ENCODE peak calls at places on chromosome 12, in four cellular contexts. E is body of pancreas, C is ovary, S is stomach. N is an unnamed sample.

GRCh38 chr12:70052931-70053497 is 190.2 kb upstream of the CNOT2 start:
- DNase-seq in C (no peak), S (peak; percentile 42), E (no peak), N (peak; percentile 66)

GRCh38 chr12:123660328-123660727 is 10.6 kb upstream of the TCTN2 start:
- DNase-seq in C (no peak), S (no peak), E (no peak), N (no peak)

GRCh38 chr12:27696293-27696652 is at the start of gene REP15:
- DNase-seq in S (no peak), C (no peak), E (no peak), N (no peak)

GRCh38 chr12:18261273-18261672 is at the start of gene PIK3C2G:
- DNase-seq in C (no peak), E (no peak), S (peak; percentile 37), N (no peak)

GRCh38 chr12:2681426-2682205 is 113.2 kb upstream of the FKBP4 start:
- DNase-seq in S (no peak), C (no peak), E (no peak), N (no peak)

GRCh38 chr12:95473440-95473946 is 459 bp upstream of the METAP2 start:
- DNase-seq in C (peak; percentile 23), E (peak; percentile 60), S (peak; percentile 36), N (no peak)

GRCh38 chr12:5227722-5228274 is 184.1 kb downstream of the KCNA5 start:
- DNase-seq in E (no peak), C (no peak), S (no peak), N (no peak)

GRCh38 chr12:24979286-24979685 is 30.4 kb upstream of the BCAT1 start:
- DNase-seq in C (no peak), S (no peak), E (no peak), N (no peak)

GRCh38 chr12:22477166-22477893 is 67.0 kb downstream of the C2CD5 start:
- DNase-seq in E (no peak), C (no peak), S (no peak), N (no peak)

GRCh38 chr12:106288510-106289195 is 13.9 kb upstream of the TCP11L2 start:
- DNase-seq in C (no peak), E (no peak), S (no peak), N (peak; percentile 60)

GRCh38 chr12:68435816-68436215 is 103.7 kb upstream of the MDM1 start:
- DNase-seq in S (no peak), E (no peak), C (no peak), N (no peak)

GRCh38 chr12:45878630-45879255 is 111.6 kb downstream of the SCAF11 start:
- DNase-seq in C (no peak), S (no peak), E (no peak), N (no peak)

GRCh38 chr12:41368006-41368405 is 179.9 kb downstream of the PDZRN4 start:
- DNase-seq in C (no peak), S (no peak), E (no peak), N (no peak)

GRCh38 chr12:57193706-57194245 is 22.8 kb upstream of the NXPH4 start:
- DNase-seq in C (no peak), E (no peak), S (no peak), N (no peak)

GRCh38 chr12:103524238-103524875 is 28.6 kb upstream of the C12orf42 start:
- DNase-seq in S (no peak), C (no peak), E (no peak), N (no peak)

GRCh38 chr12:102954143-102954542 is 3.3 kb upstream of the ASCL1 start:
- DNase-seq in S (no peak), E (no peak), C (no peak), N (no peak)

GRCh38 chr12:53051058-53051880 is 1.4 kb downstream of the TNS2 start:
- DNase-seq in E (peak; percentile 69), C (peak; percentile 64), S (peak; percentile 59), N (peak; percentile 68)
- TF ChIP-seq POLR2A in E (peak; percentile 27), C (peak; percentile 29), S (no peak), N (no peak)

GRCh38 chr12:124716208-124717141 is 147.2 kb downstream of the SCARB1 start:
- DNase-seq in S (peak; percentile 55), E (no peak), C (no peak), N (no peak)
- TF ChIP-seq CTCF in S (no peak), E (no peak), C (no peak), N (no peak)

GRCh38 chr12:49623142-49623899 is at the start of gene PRPF40B:
- DNase-seq in S (peak; percentile 93), C (peak; percentile 88), E (peak; percentile 94), N (peak; percentile 94)

GRCh38 chr12:49626169-49626835 is 2.9 kb downstream of the PRPF40B start:
- DNase-seq in S (no peak), E (no peak), C (no peak), N (no peak)

GRCh38 chr12:49622501-49623141 is 740 bp upstream of the PRPF40B start:
- DNase-seq in C (no peak), E (peak; percentile 55), S (peak; percentile 39), N (peak; percentile 74)

GRCh38 chr12:49626836-49627235 is 3.5 kb downstream of the PRPF40B start:
- DNase-seq in C (no peak), E (no peak), S (no peak), N (no peak)

GRCh38 chr12:49624919-49625577 is 1.7 kb downstream of the PRPF40B start:
- DNase-seq in S (no peak), C (no peak), E (peak; percentile 26), N (no peak)
- TF ChIP-seq POLR2A in S (no peak), C (no peak), E (no peak), N (no peak)

GRCh38 chr12:131223171-131223761 is 269.6 kb downstream of the ADGRD1 start:
- DNase-seq in E (no peak), C (no peak), S (no peak), N (no peak)

GRCh38 chr12:131223791-131224567 is 270.3 kb downstream of the ADGRD1 start:
- DNase-seq in S (no peak), C (no peak), E (no peak), N (no peak)

GRCh38 chr12:131229426-131230339 is 276.0 kb downstream of the ADGRD1 start:
- DNase-seq in E (no peak), S (no peak), C (no peak), N (no peak)

GRCh38 chr12:131230340-131231099 is 276.8 kb downstream of the ADGRD1 start:
- DNase-seq in C (no peak), S (no peak), E (no peak), N (peak; percentile 45)

DNA sequence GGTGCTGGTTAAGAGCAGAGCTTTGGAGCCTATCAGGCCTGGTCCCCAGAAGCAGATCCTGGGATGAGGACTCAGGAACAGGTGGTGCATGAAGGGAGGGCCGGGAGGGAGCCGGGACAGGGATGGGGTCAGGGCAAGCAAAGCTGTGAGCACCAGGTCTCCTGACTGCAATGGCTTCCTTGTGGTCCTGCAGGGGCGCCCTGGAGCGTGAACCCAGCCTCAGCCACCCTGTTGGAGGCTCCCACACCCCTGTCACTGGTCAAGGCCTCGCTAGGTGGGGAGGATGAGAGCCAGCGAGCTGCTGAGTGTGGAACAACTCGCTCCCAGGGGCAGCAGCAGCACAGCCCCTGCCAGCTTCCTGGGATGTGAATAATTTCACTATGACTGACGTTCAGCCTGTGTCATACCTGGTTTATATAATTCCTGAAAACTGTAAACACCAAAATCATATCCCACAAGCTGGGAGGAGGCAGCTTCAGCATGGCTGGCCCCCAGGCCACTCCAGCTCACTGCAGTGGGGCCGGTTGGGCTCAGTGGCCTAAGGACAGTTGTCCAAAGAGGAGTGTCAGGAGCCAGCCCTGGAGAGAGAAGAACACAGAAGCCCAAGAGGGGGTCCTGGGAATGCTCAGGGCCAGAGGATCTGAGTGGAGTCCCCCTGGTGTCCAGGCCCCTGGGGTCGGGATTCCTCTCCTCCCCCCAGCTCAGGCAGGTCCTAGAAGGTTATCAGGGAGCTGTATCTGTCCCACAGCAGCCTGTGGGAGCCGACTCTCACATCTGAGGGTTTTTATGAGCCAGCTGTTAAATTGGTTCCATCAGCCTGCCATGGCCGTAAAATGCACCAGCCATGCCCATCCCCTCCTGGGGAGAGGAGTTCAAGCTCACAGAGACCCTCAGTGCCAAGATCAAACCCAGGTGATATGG is 272.9 kb downstream of the ADGRD1 start:
- DNase-seq in E (no peak), C (no peak), S (no peak), N (no peak)
- TF ChIP-seq CTCF in E (no peak), C (no peak), S (no peak), N (no peak)

DNA sequence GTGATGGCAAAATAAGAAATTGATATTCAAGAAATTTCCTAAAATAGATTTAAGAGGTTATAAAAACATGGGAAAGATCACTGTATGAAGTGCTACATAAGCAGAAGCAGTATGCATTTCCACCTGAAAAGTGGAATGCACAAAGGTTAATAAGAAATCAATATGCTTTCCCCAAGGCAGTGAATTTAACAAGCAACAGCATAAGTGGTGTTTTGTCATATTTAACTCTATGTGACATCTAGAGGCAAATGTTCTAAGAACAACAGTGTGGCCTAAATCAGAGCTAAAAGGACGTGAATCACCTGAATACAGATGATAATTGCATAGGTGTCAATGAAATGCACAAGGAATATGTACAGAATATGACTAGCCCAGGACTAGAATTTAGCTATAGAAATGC is 49.5 kb downstream of the SLC2A13 start:
- DNase-seq in C (no peak), E (no peak), S (no peak), N (no peak)
- TF ChIP-seq POLR2A in C (no peak), E (no peak), S (no peak), N (no peak)

GRCh38 chr12:113049976-113050742 is 6.4 kb upstream of the DTX1 start:
- DNase-seq in C (no peak), E (peak; percentile 64), S (no peak), N (no peak)
- TF ChIP-seq CTCF in C (no peak), E (peak; percentile 31), S (no peak), N (no peak)

N was measured in Peyer's patch.